ENCODE peak calls at places on chromosomes 3 and 15, in nine cellular contexts. R is brain microvascular endothelial cell, I is non-pigmented ciliary epithelial cell, E is EL, Y is NCI-H460, Q is NCI-H146, T is astrocyte of the hippocampus, S is AG04450, D is T-helper 9 cell. J is an unnamed sample.

GRCh38 chr3:118828351-118828750 is 206.3 kb downstream of the IGSF11 start:
- DNase-seq in T (no peak), D (no peak), Q (no peak), Y (no peak), E (no peak), S (no peak), R (no peak), I (no peak), J (no peak)

GRCh38 chr15:99668533-99669182 is 64.6 kb downstream of the LYSMD4 start:
- DNase-seq in Q (no peak), I (no peak), Y (no peak), T (no peak), E (no peak), D (no peak), S (no peak), R (no peak), J (no peak)

GRCh38 chr15:59169337-59169736 is 37.3 kb upstream of the LDHAL6B start:
- DNase-seq in Y (no peak), I (no peak), S (peak; percentile 38), T (peak; percentile 82), D (no peak), E (peak; percentile 79), Q (no peak), R (peak; percentile 55), J (no peak)

GRCh38 chr3:126149960-126150515 is 30.3 kb downstream of the ALDH1L1 start:
- DNase-seq in E (no peak), T (no peak), R (no peak), I (no peak), D (no peak), Q (no peak), S (no peak), Y (no peak), J (no peak)

GRCh38 chr3:139794469-139795265 is 116.9 kb upstream of the NMNAT3 start:
- DNase-seq in D (no peak), S (no peak), Y (no peak), R (no peak), E (no peak), Q (no peak), I (no peak), T (no peak), J (no peak)

GRCh38 chr15:83710452-83710851 is 56.5 kb downstream of the ADAMTSL3 start:
- DNase-seq in Q (no peak), I (no peak), R (no peak), E (no peak), S (no peak), Y (no peak), D (no peak), T (no peak), J (no peak)

GRCh38 chr15:96629501-96629900 is 299.0 kb downstream of the NR2F2 start:
- DNase-seq in Y (no peak), R (peak; percentile 1), E (peak; percentile 12), T (no peak), D (no peak), Q (no peak), S (no peak), I (no peak), J (no peak)

GRCh38 chr3:10354373-10355015 is 33.6 kb upstream of the SEC13 start:
- DNase-seq in S (no peak), Q (no peak), R (no peak), Y (no peak), T (no peak), D (no peak), E (peak; percentile 42), I (no peak), J (no peak)

GRCh38 chr3:41462103-41462691 is 262.9 kb downstream of the CTNNB1 start:
- DNase-seq in I (no peak), T (peak; percentile 9), E (no peak), R (no peak), Q (no peak), S (no peak), D (no peak), Y (no peak), J (no peak)

GRCh38 chr3:161925749-161926360 is 429.2 kb downstream of the OTOL1 start:
- DNase-seq in R (no peak), S (no peak), E (no peak), I (no peak), T (no peak), D (no peak), Q (no peak), Y (no peak), J (no peak)

GRCh38 chr15:96410175-96411055 is 79.9 kb downstream of the NR2F2 start:
- DNase-seq in S (no peak), I (no peak), E (no peak), Y (no peak), D (no peak), Q (no peak), R (no peak), T (no peak), J (no peak)

GRCh38 chr15:56837281-56837680 is 81.2 kb upstream of the TCF12 start:
- DNase-seq in T (peak; percentile 58), R (no peak), I (peak; percentile 27), Q (no peak), E (peak; percentile 46), D (no peak), Y (no peak), S (peak; percentile 20), J (no peak)

GRCh38 chr3:53074761-53075742 is 29.2 kb upstream of the SFMBT1 start:
- DNase-seq in S (no peak), Q (no peak), D (no peak), Y (no peak), T (no peak), R (no peak), E (no peak), I (no peak), J (no peak)

GRCh38 chr3:11662392-11662990 is 18.8 kb upstream of the VGLL4 start:
- DNase-seq in Q (no peak), Y (no peak), I (no peak), T (peak; percentile 38), D (no peak), R (no peak), S (no peak), E (no peak), J (no peak)

GRCh38 chr3:15331606-15332404 is 581 bp downstream of the SH3BP5 start:
- DNase-seq in D (peak; percentile 38), E (peak; percentile 37), T (peak; percentile 55), S (no peak), Q (no peak), Y (no peak), R (no peak), I (no peak), J (peak; percentile 47)

GRCh38 chr3:5494913-5495519 is 307.5 kb downstream of the EDEM1 start:
- DNase-seq in Q (no peak), R (no peak), I (no peak), T (no peak), E (no peak), Y (no peak), S (no peak), D (no peak), J (no peak)

GRCh38 chr3:148036331-148036881 is 627.2 kb downstream of the ZIC1 start:
- DNase-seq in D (no peak), S (no peak), R (peak; percentile 53), Y (no peak), T (peak; percentile 40), I (peak; percentile 17), Q (no peak), E (peak; percentile 50), J (no peak)

GRCh38 chr3:58296269-58296668 is 9.8 kb upstream of the RPP14 start:
- DNase-seq in S (no peak), E (no peak), Q (no peak), Y (no peak), R (no peak), T (no peak), I (no peak), D (no peak), J (no peak)

GRCh38 chr3:114144909-114145688 is 33.8 kb downstream of the DRD3 start:
- DNase-seq in Q (no peak), R (peak; percentile 94), Y (no peak), D (no peak), E (peak; percentile 84), I (peak; percentile 85), S (peak; percentile 68), T (peak; percentile 97), J (no peak)

GRCh38 chr3:185851046-185851445 is 26.2 kb upstream of the IGF2BP2 start:
- DNase-seq in R (no peak), S (no peak), Q (no peak), E (peak; percentile 60), D (no peak), I (no peak), T (no peak), Y (no peak), J (no peak)

GRCh38 chr15:100002091-100002620 is 268.9 kb upstream of the LYSMD4 start:
- DNase-seq in T (no peak), I (no peak), R (no peak), Y (no peak), Q (no peak), S (no peak), E (no peak), D (no peak), J (no peak)

GRCh38 chr15:57751177-57751800 is 44.8 kb downstream of the POLR2M start:
- DNase-seq in D (no peak), S (peak; percentile 13), E (peak; percentile 59), Q (no peak), I (no peak), R (peak; percentile 37), Y (no peak), T (peak; percentile 56), J (no peak)

J was measured in gastrocnemius medialis.